ENCODE peak calls at places on chromosomes 3 and 15, in six cellular contexts. One of them, this sample, is unnamed. For H3K4me1, the result is how much of the 10 kb centered on the place peaks cover.

GRCh38 chr3:184786271-184787010 is 25.5 kb upstream of the VPS8 start:
- DNase-seq in SJSA1: peak
- DNase-seq in H9: no peak
- DNase-seq in lower lobe of right lung: peak
- DNase-seq in heart right ventricle: peak
- DNase-seq in SK-N-SH: peak
- DNase-seq in this sample: no peak

GRCh38 chr3:127786358-127787070 is 35.8 kb downstream of the MGLL start:
- DNase-seq in SJSA1: no peak
- DNase-seq in H9: no peak
- DNase-seq in lower lobe of right lung: peak
- DNase-seq in heart right ventricle: peak
- DNase-seq in SK-N-SH: peak
- DNase-seq in this sample: peak

GRCh38 chr15:77484994-77485393 is 64.3 kb downstream of the HMG20A start:
- DNase-seq in SJSA1: no peak
- DNase-seq in H9: no peak
- DNase-seq in lower lobe of right lung: no peak
- DNase-seq in heart right ventricle: no peak
- DNase-seq in SK-N-SH: no peak
- DNase-seq in this sample: no peak

GRCh38 chr3:188468672-188469071 is 314.7 kb downstream of the LPP start:
- DNase-seq in SJSA1: no peak
- DNase-seq in H9: no peak
- DNase-seq in lower lobe of right lung: no peak
- DNase-seq in heart right ventricle: no peak
- DNase-seq in SK-N-SH: no peak
- DNase-seq in this sample: peak

GRCh38 chr3:6585360-6585759 is 275.6 kb upstream of the GRM7 start:
- DNase-seq in SJSA1: no peak
- DNase-seq in H9: no peak
- DNase-seq in lower lobe of right lung: no peak
- DNase-seq in heart right ventricle: no peak
- DNase-seq in SK-N-SH: no peak
- DNase-seq in this sample: no peak

GRCh38 chr3:150770662-150771061 is 7.7 kb upstream of the SIAH2 start:
- DNase-seq in SJSA1: no peak
- DNase-seq in H9: no peak
- DNase-seq in lower lobe of right lung: no peak
- DNase-seq in heart right ventricle: no peak
- DNase-seq in SK-N-SH: no peak
- DNase-seq in this sample: no peak

GRCh38 chr3:124773351-124774304 is 43.4 kb downstream of the UMPS start:
- DNase-seq in SJSA1: no peak
- DNase-seq in H9: no peak
- DNase-seq in lower lobe of right lung: no peak
- DNase-seq in heart right ventricle: no peak
- DNase-seq in SK-N-SH: no peak
- DNase-seq in this sample: no peak

GRCh38 chr3:184022323-184022722 is 4.6 kb upstream of the ABCC5 start:
- DNase-seq in SJSA1: no peak
- DNase-seq in H9: no peak
- DNase-seq in lower lobe of right lung: no peak
- DNase-seq in heart right ventricle: no peak
- DNase-seq in SK-N-SH: no peak
- DNase-seq in this sample: no peak

GRCh38 chr3:133663569-133664313 is 2.0 kb upstream of the TOPBP1 start:
- DNase-seq in SJSA1: no peak
- DNase-seq in H9: peak
- DNase-seq in lower lobe of right lung: no peak
- DNase-seq in heart right ventricle: no peak
- DNase-seq in SK-N-SH: peak
- DNase-seq in this sample: no peak

GRCh38 chr3:186021673-186022362 is 84.0 kb upstream of the TRA2B start:
- DNase-seq in SJSA1: peak
- DNase-seq in H9: no peak
- DNase-seq in lower lobe of right lung: no peak
- DNase-seq in heart right ventricle: no peak
- DNase-seq in SK-N-SH: peak
- DNase-seq in this sample: no peak

GRCh38 chr3:149435936-149436885 is 38.3 kb upstream of the TM4SF4 start:
- DNase-seq in SJSA1: no peak
- DNase-seq in H9: no peak
- DNase-seq in lower lobe of right lung: no peak
- DNase-seq in heart right ventricle: no peak
- DNase-seq in SK-N-SH: no peak
- DNase-seq in this sample: no peak

GRCh38 chr3:128100126-128100525 is 23.5 kb downstream of the RUVBL1 start:
- DNase-seq in SJSA1: no peak
- DNase-seq in H9: no peak
- DNase-seq in lower lobe of right lung: no peak
- DNase-seq in heart right ventricle: no peak
- DNase-seq in SK-N-SH: no peak
- DNase-seq in this sample: no peak

GRCh38 chr3:108388136-108389132 is 92.1 kb downstream of the HHLA2 start:
- DNase-seq in SJSA1: no peak
- DNase-seq in H9: no peak
- DNase-seq in lower lobe of right lung: no peak
- DNase-seq in heart right ventricle: no peak
- DNase-seq in SK-N-SH: no peak
- DNase-seq in this sample: no peak

GRCh38 chr3:27632431-27633223 is 89.5 kb downstream of the EOMES start:
- DNase-seq in SJSA1: peak
- DNase-seq in H9: peak
- DNase-seq in lower lobe of right lung: peak
- DNase-seq in heart right ventricle: peak
- DNase-seq in SK-N-SH: peak
- DNase-seq in this sample: peak

GRCh38 chr3:185796431-185797107 is 28.3 kb downstream of the IGF2BP2 start:
- DNase-seq in SJSA1: no peak
- DNase-seq in H9: no peak
- DNase-seq in lower lobe of right lung: no peak
- DNase-seq in heart right ventricle: no peak
- DNase-seq in SK-N-SH: no peak
- DNase-seq in this sample: no peak

GRCh38 chr15:37016287-37016686 is 84.1 kb downstream of the MEIS2 start:
- DNase-seq in SJSA1: no peak
- DNase-seq in H9: no peak
- DNase-seq in lower lobe of right lung: no peak
- DNase-seq in heart right ventricle: peak
- DNase-seq in SK-N-SH: no peak
- DNase-seq in this sample: no peak

GRCh38 chr15:74184582-74185091 is 11.1 kb downstream of the ISLR start:
- DNase-seq in SJSA1: no peak
- DNase-seq in H9: no peak
- DNase-seq in lower lobe of right lung: no peak
- DNase-seq in heart right ventricle: no peak
- DNase-seq in SK-N-SH: no peak
- DNase-seq in this sample: no peak

GRCh38 chr15:79863886-79864285 is 32.9 kb downstream of the MTHFS start:
- DNase-seq in SJSA1: no peak
- DNase-seq in H9: no peak
- DNase-seq in lower lobe of right lung: no peak
- DNase-seq in heart right ventricle: no peak
- DNase-seq in SK-N-SH: no peak
- DNase-seq in this sample: no peak

GRCh38 chr15:26095710-26096330 is 232.7 kb upstream of the ATP10A start:
- DNase-seq in SJSA1: no peak
- DNase-seq in H9: peak
- DNase-seq in lower lobe of right lung: no peak
- DNase-seq in heart right ventricle: no peak
- DNase-seq in SK-N-SH: no peak
- DNase-seq in this sample: no peak

GRCh38 chr3:13408890-13409289 is 11.2 kb downstream of the NUP210 start:
- DNase-seq in SJSA1: no peak
- DNase-seq in H9: no peak
- DNase-seq in lower lobe of right lung: no peak
- DNase-seq in heart right ventricle: no peak
- DNase-seq in SK-N-SH: no peak
- DNase-seq in this sample: no peak

GRCh38 chr3:112818289-112818688 is 28.4 kb downstream of the CD200R1L start:
- DNase-seq in SJSA1: no peak
- DNase-seq in H9: no peak
- DNase-seq in lower lobe of right lung: no peak
- DNase-seq in heart right ventricle: no peak
- DNase-seq in SK-N-SH: no peak
- DNase-seq in this sample: no peak

GRCh38 chr3:78659386-78659987 is 1108.3 kb downstream of the ROBO1 start:
- DNase-seq in SJSA1: no peak
- DNase-seq in H9: no peak
- DNase-seq in lower lobe of right lung: no peak
- DNase-seq in heart right ventricle: peak
- DNase-seq in SK-N-SH: peak
- DNase-seq in this sample: peak

GRCh38 chr3:185959609-185960517 is 22.0 kb upstream of the TRA2B start:
- DNase-seq in SJSA1: no peak
- DNase-seq in H9: no peak
- DNase-seq in lower lobe of right lung: no peak
- DNase-seq in heart right ventricle: no peak
- DNase-seq in SK-N-SH: no peak
- DNase-seq in this sample: no peak

GRCh38 chr3:130814691-130815472 is 68.3 kb upstream of the PIK3R4 start:
- DNase-seq in SJSA1: no peak
- DNase-seq in H9: no peak
- DNase-seq in lower lobe of right lung: no peak
- DNase-seq in heart right ventricle: no peak
- DNase-seq in SK-N-SH: no peak
- DNase-seq in this sample: no peak

GRCh38 chr15:69760890-69761568 is 308.4 kb downstream of the RPLP1 start:
- DNase-seq in SJSA1: peak
- DNase-seq in H9: no peak
- DNase-seq in lower lobe of right lung: peak
- DNase-seq in heart right ventricle: peak
- DNase-seq in SK-N-SH: peak
- DNase-seq in this sample: peak
- H3K4me1 ChIP-seq in SJSA1: under half
- H3K4me1 ChIP-seq in H9: under half
- H3K4me1 ChIP-seq in lower lobe of right lung: under half
- H3K4me1 ChIP-seq in heart right ventricle: under half
- H3K4me1 ChIP-seq in SK-N-SH: under half
- H3K4me1 ChIP-seq in this sample: under half

GRCh38 chr3:156677536-156677935 is 3.1 kb downstream of the TIPARP start:
- DNase-seq in SJSA1: no peak
- DNase-seq in H9: no peak
- DNase-seq in lower lobe of right lung: no peak
- DNase-seq in heart right ventricle: no peak
- DNase-seq in SK-N-SH: no peak
- DNase-seq in this sample: no peak
- H3K4me1 ChIP-seq in SJSA1: under half
- H3K4me1 ChIP-seq in H9: under half
- H3K4me1 ChIP-seq in lower lobe of right lung: half or more
- H3K4me1 ChIP-seq in heart right ventricle: half or more
- H3K4me1 ChIP-seq in SK-N-SH: under half
- H3K4me1 ChIP-seq in this sample: under half

GRCh38 chr15:90883971-90884718 is at the start of gene FES:
- DNase-seq in SJSA1: no peak
- DNase-seq in H9: peak
- DNase-seq in lower lobe of right lung: peak
- DNase-seq in heart right ventricle: peak
- DNase-seq in SK-N-SH: no peak
- DNase-seq in this sample: peak
- H3K4me1 ChIP-seq in SJSA1: under half
- H3K4me1 ChIP-seq in H9: under half
- H3K4me1 ChIP-seq in lower lobe of right lung: under half
- H3K4me1 ChIP-seq in heart right ventricle: half or more
- H3K4me1 ChIP-seq in SK-N-SH: under half
- H3K4me1 ChIP-seq in this sample: under half

DNA sequence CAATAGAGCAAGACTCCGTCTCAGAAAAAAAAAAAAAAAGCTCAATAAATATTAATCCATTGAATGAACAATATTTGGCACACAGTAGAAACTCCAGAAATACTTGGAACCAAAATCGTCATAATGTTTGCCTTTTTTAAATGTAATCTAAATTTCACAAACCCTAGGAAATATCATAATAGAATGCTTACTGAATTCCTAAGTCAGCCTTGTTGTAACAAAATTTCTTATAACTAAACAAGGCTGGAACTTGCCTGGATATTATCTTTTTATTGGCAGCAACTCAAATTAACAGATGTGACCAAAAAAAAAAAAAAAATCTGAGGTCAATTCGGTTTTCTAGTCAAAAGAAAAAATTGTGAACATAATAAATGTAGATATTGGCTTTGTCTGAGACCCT is 33.3 kb downstream of the GABPB1 start:
- DNase-seq in SJSA1: no peak
- DNase-seq in H9: no peak
- DNase-seq in lower lobe of right lung: no peak
- DNase-seq in heart right ventricle: no peak
- DNase-seq in SK-N-SH: no peak
- DNase-seq in this sample: no peak
- H3K4me1 ChIP-seq in SJSA1: under half
- H3K4me1 ChIP-seq in H9: under half
- H3K4me1 ChIP-seq in lower lobe of right lung: under half
- H3K4me1 ChIP-seq in heart right ventricle: under half
- H3K4me1 ChIP-seq in SK-N-SH: under half
- H3K4me1 ChIP-seq in this sample: under half

DNA sequence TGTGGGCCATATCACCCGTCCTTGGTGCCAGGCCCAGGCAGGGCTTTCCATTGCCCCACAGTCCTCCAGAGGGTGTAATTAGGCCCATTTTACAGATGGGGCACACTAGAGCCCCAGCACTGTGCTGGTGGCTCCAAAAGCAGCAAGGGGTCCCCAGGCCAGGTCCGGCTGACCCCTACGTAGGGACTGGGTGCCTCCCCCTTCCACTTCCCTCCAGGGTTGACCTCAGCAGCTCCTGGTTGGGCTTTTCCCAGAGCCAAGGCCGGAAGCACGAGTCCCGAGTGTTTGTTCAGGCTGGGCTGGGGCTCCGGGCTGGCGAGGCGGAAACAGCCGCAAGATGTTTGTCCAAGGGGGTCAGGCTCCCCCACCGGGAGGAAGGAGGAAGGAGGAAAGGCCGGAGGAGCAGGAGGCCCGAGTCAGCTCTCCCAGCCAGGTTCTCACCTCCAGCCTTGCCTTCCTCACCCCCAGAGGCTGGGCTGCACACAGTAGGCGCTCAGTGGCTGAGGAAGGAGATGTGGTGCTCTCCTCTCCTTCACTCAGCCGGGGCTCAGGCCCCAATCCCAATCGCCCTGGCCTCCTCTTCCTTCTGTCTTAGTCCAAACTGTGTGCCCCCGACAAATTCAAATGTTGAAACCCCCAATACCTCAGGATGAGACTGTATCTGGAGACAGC is 17.1 kb upstream of the PLXND1 start:
- DNase-seq in SJSA1: peak
- DNase-seq in H9: no peak
- DNase-seq in lower lobe of right lung: peak
- DNase-seq in heart right ventricle: peak
- DNase-seq in SK-N-SH: peak
- DNase-seq in this sample: no peak
- H3K4me1 ChIP-seq in SJSA1: half or more
- H3K4me1 ChIP-seq in H9: under half
- H3K4me1 ChIP-seq in lower lobe of right lung: half or more
- H3K4me1 ChIP-seq in heart right ventricle: half or more
- H3K4me1 ChIP-seq in SK-N-SH: under half
- H3K4me1 ChIP-seq in this sample: under half

DNA sequence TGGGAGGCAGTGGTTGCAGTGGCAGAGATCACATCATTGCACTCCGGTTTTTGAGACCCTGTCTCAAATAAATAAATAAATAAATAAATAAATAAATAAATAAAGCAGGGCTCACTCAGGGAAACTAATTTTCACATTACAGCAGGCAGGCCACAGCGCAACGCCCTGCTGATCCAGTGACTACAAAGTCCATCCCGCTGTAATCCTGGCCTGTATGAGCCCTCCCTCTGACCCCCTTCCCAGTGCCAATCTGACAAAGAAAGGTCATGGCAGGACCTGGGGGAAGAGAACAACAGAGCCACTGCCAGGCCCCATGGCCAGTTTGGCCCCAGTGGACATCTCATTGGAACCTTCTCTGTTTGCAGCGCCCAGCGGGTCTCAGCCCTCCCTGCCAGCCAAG is 9.3 kb downstream of the SH3BP5 start:
- DNase-seq in SJSA1: no peak
- DNase-seq in H9: no peak
- DNase-seq in lower lobe of right lung: no peak
- DNase-seq in heart right ventricle: no peak
- DNase-seq in SK-N-SH: no peak
- DNase-seq in this sample: no peak
- H3K4me1 ChIP-seq in SJSA1: half or more
- H3K4me1 ChIP-seq in H9: under half
- H3K4me1 ChIP-seq in lower lobe of right lung: half or more
- H3K4me1 ChIP-seq in heart right ventricle: half or more
- H3K4me1 ChIP-seq in SK-N-SH: under half
- H3K4me1 ChIP-seq in this sample: under half